ENCODE peak calls at places on chromosome 22, in nine cellular contexts. Y, S, O, E, K, B, T, F and M are unnamed samples.

GRCh38 chr22:21657361-21658118 is 8.3 kb upstream of the PPIL2 start:
- DNase-seq in T (peak; percentile 87), B (peak; percentile 59), O (peak; percentile 94), K (peak; percentile 60), F (peak; percentile 88), E (peak; percentile 97), Y (peak; percentile 72), S (no peak), M (no peak)

GRCh38 chr22:23889620-23890019 is 4.6 kb upstream of the MIF start:
- DNase-seq in Y (no peak), O (no peak), E (no peak), T (no peak), B (no peak), F (no peak), K (no peak), S (no peak), M (no peak)

GRCh38 chr22:46075764-46076531 is 74.4 kb upstream of the PPARA start:
- DNase-seq in O (no peak), B (no peak), S (no peak), E (no peak), T (no peak), K (no peak), Y (no peak), F (no peak), M (no peak)

GRCh38 chr22:34829485-34829884 is 236.5 kb upstream of the ISX start:
- DNase-seq in S (no peak), B (no peak), O (no peak), K (no peak), F (no peak), E (no peak), Y (no peak), T (no peak), M (no peak)

GRCh38 chr22:49079743-49080500 is 747.8 kb downstream of the BRD1 start:
- DNase-seq in O (no peak), K (no peak), Y (no peak), B (no peak), T (no peak), F (no peak), S (no peak), E (no peak), M (no peak)

GRCh38 chr22:24683671-24684070 is 80.7 kb downstream of the GGT1 start:
- DNase-seq in O (no peak), S (no peak), Y (no peak), K (no peak), F (no peak), B (no peak), T (no peak), E (no peak), M (no peak)

GRCh38 chr22:46830841-46831240 is 68.4 kb downstream of the TBC1D22A start:
- DNase-seq in F (no peak), O (no peak), S (peak; percentile 53), Y (no peak), K (no peak), T (no peak), E (no peak), B (no peak), M (peak; percentile 19)

GRCh38 chr22:46769191-46769675 is 6.8 kb downstream of the TBC1D22A start:
- DNase-seq in F (peak; percentile 76), T (no peak), S (no peak), B (no peak), K (no peak), Y (no peak), E (no peak), O (peak; percentile 40), M (no peak)

GRCh38 chr22:42285604-42286003 is 15.2 kb upstream of the TCF20 start:
- DNase-seq in T (no peak), E (no peak), S (no peak), Y (no peak), K (no peak), O (no peak), B (no peak), F (no peak), M (no peak)

GRCh38 chr22:24219750-24220149 is 25.1 kb downstream of the GGT5 start:
- DNase-seq in K (no peak), B (no peak), T (no peak), S (no peak), F (no peak), E (no peak), Y (no peak), O (no peak), M (no peak)

GRCh38 chr22:24803064-24803542 is 2.9 kb upstream of the SGSM1 start:
- DNase-seq in O (peak; percentile 65), E (peak; percentile 72), T (peak; percentile 83), F (peak; percentile 35), Y (peak; percentile 76), S (no peak), B (peak; percentile 76), K (peak; percentile 37), M (peak; percentile 12)

GRCh38 chr22:29837780-29838598 is at the start of gene ASCC2:
- DNase-seq in Y (peak; percentile 97), K (peak; percentile 93), F (peak; percentile 99), B (peak; percentile 97), S (peak; percentile 100), T (peak; percentile 100), O (peak; percentile 99), E (peak; percentile 98), M (peak; percentile 92)
- TF ChIP-seq CTCF in Y (no peak), K (no peak), F (no peak), B (no peak), S (no peak), T (no peak), O (no peak), E (no peak), M (no peak)

GRCh38 chr22:40680819-40681183 is 1.5 kb downstream of the MCHR1 start:
- DNase-seq in O (no peak), F (no peak), T (no peak), Y (no peak), B (no peak), K (no peak), E (no peak), S (no peak), M (no peak)

GRCh38 chr22:40681451-40681850 is 2.2 kb downstream of the MCHR1 start:
- DNase-seq in K (no peak), F (no peak), Y (no peak), B (no peak), E (no peak), S (no peak), T (no peak), O (no peak), M (no peak)

GRCh38 chr22:40679249-40679963 is at the start of gene MCHR1:
- DNase-seq in O (no peak), T (no peak), Y (no peak), E (no peak), B (peak; percentile 49), F (no peak), K (no peak), S (no peak), M (no peak)

GRCh38 chr22:40678493-40679248 is 613 bp upstream of the MCHR1 start:
- DNase-seq in E (no peak), T (no peak), Y (no peak), F (no peak), K (no peak), B (no peak), O (no peak), S (no peak), M (no peak)

DNA sequence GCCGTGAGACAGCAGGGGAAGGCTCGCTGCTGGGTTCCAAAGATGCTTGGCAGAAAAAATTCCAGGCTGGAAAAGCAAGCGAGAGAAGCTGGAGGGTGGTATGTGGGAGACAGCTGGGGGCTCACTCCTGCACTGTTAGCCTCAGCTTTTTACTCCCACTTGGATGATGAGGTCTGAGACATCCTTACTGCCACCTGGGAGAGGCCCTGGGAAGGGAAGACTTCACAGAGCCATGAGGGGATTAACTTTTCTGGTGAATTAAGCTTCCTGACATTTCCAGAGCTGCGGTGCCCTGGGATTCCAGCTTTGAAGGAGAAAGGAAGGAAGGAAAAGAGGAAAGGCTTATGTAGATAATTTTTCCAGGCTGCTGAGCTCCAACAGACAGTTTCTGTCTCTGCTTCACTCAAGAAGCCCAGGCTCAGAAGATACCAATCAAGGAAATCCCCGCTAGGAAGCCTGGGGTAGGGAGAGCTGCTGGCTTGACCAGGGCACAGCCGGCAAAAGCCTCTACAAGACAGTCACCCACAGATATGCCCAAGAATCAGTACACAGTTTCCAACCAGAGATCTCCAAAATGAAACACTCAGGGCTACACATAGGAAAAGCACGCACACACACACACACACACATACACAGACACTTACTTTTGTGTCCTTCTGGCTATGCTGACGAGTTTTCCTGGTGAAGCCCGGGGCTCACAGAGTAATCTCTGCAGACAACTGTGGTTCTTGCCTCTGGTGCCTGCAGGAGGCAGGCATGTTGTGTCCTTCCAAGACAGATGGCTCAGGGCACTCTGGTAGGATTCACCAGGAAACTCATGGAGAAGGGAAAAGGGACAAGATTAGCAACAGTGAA is 907 bp downstream of the MCHR1 start:
- DNase-seq in T (no peak), K (no peak), E (no peak), O (no peak), F (no peak), B (no peak), Y (no peak), S (no peak), M (peak; percentile 23)
- TF ChIP-seq CTCF in T (no peak), K (no peak), E (no peak), O (no peak), F (no peak), B (no peak), Y (no peak), S (no peak), M (no peak)

DNA sequence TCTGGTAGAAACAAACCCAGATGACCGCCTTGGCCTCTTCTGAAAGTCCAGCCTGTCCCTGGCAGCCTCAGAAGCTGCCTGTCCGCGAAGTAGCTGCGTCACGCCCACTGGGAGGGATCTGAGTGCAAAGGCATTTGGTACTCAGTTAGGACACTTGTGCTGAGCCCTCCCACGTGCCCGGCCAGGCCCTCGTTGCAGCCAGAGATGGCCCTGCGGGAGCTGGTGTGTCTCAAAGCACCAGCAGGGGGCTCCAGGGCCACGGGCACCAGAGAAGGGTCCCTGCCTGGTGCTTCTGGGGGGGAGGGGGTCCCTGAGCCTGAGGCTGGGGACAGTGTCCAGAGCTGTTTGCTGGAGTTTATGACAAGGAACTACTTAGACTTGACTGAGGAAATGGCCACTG is 5.8 kb downstream of the SELENOO start:
- DNase-seq in Y (peak; percentile 42), T (no peak), B (no peak), E (no peak), O (no peak), F (peak; percentile 24), S (no peak), K (no peak), M (no peak)
- TF ChIP-seq CTCF in Y (peak; percentile 63), T (no peak), B (peak; percentile 22), E (peak; percentile 45), O (peak; percentile 25), F (peak; percentile 35), S (peak; percentile 11), K (peak; percentile 18), M (peak; percentile 75)

GRCh38 chr22:17694752-17695151 is 56.2 kb downstream of the BCL2L13 start:
- DNase-seq in K (no peak), S (no peak), F (no peak), E (no peak), O (no peak), T (no peak), B (no peak), Y (no peak), M (no peak)

GRCh38 chr22:17694193-17694592 is 55.6 kb downstream of the BCL2L13 start:
- DNase-seq in F (no peak), K (no peak), O (no peak), B (no peak), T (no peak), S (no peak), Y (no peak), E (no peak), M (no peak)

GRCh38 chr22:17695986-17696385 is 57.4 kb downstream of the BCL2L13 start:
- DNase-seq in T (no peak), F (no peak), O (no peak), B (no peak), E (no peak), K (no peak), S (no peak), Y (no peak), M (no peak)

GRCh38 chr22:17692841-17693240 is 54.3 kb downstream of the BCL2L13 start:
- DNase-seq in T (no peak), E (no peak), Y (no peak), O (no peak), K (no peak), S (no peak), F (no peak), B (no peak), M (no peak)
- TF ChIP-seq CTCF in T (no peak), E (no peak), Y (no peak), O (no peak), K (no peak), S (no peak), F (no peak), B (no peak), M (no peak)